ENCODE peak calls at places on chromosomes 1 and 21, in five cellular contexts. V is posterior vena cava, R is uterus, J is tibial artery, T is heart left ventricle. B is an unnamed sample.

GRCh38 chr1:119420638-119421037 is 5.7 kb downstream of the HSD3B2 start:
- DNase-seq in V (no peak), R (no peak), J (no peak), T (no peak), B (no peak)

GRCh38 chr1:170494369-170494768 is 37.6 kb upstream of the GORAB start:
- DNase-seq in T (peak), R (peak), J (no peak), V (no peak), B (no peak)

GRCh38 chr21:45612096-45613019 is 31.2 kb upstream of the PCBP3 start:
- DNase-seq in T (no peak), J (peak), R (no peak), V (peak), B (peak)

GRCh38 chr1:244242446-244242845 is 191.4 kb downstream of the ZBTB18 start:
- DNase-seq in T (no peak), J (no peak), V (no peak), R (no peak), B (no peak)

GRCh38 chr1:161440312-161440894 is 64.9 kb upstream of the FCGR2A start:
- DNase-seq in R (peak), J (no peak), T (peak), V (peak), B (no peak)

GRCh38 chr1:210645582-210646257 is 317.0 kb downstream of the HHAT start:
- DNase-seq in T (no peak), R (no peak), J (no peak), V (no peak), B (no peak)

GRCh38 chr1:37995773-37996379 is 6.1 kb upstream of the SF3A3 start:
- DNase-seq in R (peak), V (peak), T (peak), J (peak), B (peak)

GRCh38 chr21:34642211-34643075 is 26.4 kb upstream of the CLIC6 start:
- DNase-seq in V (no peak), R (no peak), T (no peak), J (no peak), B (peak)

GRCh38 chr21:45421071-45421845 is 16.3 kb downstream of the COL18A1 start:
- DNase-seq in V (peak), T (peak), R (no peak), J (peak), B (no peak)